ENCODE peak calls at places on chromosomes 2 and 18, in four cellular contexts. S is AG04450, D is AG04449, B is AG09309. M is an unnamed sample.

GRCh38 chr2:227325824-227326195 is 759 bp downstream of the MFF start:
- DNase-seq in D (no peak), S (no peak), B (no peak), M (peak)

GRCh38 chr2:121561617-121562268 is 31.1 kb downstream of the RNU4ATAC start:
- DNase-seq in S (no peak), B (no peak), D (no peak), M (no peak)

GRCh38 chr2:55946793-55947192 is 23.2 kb upstream of the EFEMP1 start:
- DNase-seq in D (no peak), B (no peak), S (no peak), M (no peak)

GRCh38 chr2:31428001-31428418 is 13.5 kb upstream of the XDH start:
- DNase-seq in S (no peak), D (no peak), B (no peak), M (no peak)

GRCh38 chr2:12718662-12719399 is 2.1 kb downstream of the TRIB2 start:
- DNase-seq in S (no peak), B (no peak), D (no peak), M (no peak)

GRCh38 chr2:30601375-30601774 is 154.3 kb downstream of the LCLAT1 start:
- DNase-seq in D (no peak), S (no peak), B (no peak), M (no peak)

GRCh38 chr2:112836695-112837117 is at the start of gene IL1B:
- DNase-seq in B (peak), S (peak), D (peak), M (no peak)

GRCh38 chr2:179274749-179275148 is 10.1 kb upstream of the SESTD1 start:
- DNase-seq in B (no peak), S (no peak), D (no peak), M (no peak)

GRCh38 chr2:96138146-96139145 is at the start of gene ASTL:
- DNase-seq in D (no peak), S (no peak), B (no peak), M (no peak)

GRCh38 chr2:26086155-26086634 is 52.3 kb downstream of the RAB10 start:
- DNase-seq in S (peak), D (peak), B (peak), M (peak)

GRCh38 chr2:5176764-5177163 is 515.4 kb upstream of the SOX11 start:
- DNase-seq in D (peak), S (no peak), B (no peak), M (no peak)

GRCh38 chr18:22703883-22704626 is 229.1 kb upstream of the RBBP8 start:
- DNase-seq in D (no peak), B (no peak), S (no peak), M (peak)

GRCh38 chr2:235644191-235644590 is 150.3 kb downstream of the AGAP1 start:
- DNase-seq in S (no peak), B (no peak), D (no peak), M (no peak)

GRCh38 chr2:147133273-147133901 is 711.4 kb upstream of the ACVR2A start:
- DNase-seq in S (no peak), D (no peak), B (no peak), M (no peak)

GRCh38 chr18:35490894-35491688 is 6.7 kb downstream of the INO80C start:
- DNase-seq in D (no peak), B (no peak), S (no peak), M (no peak)

GRCh38 chr2:22694300-22694699 is 690.7 kb upstream of the KLHL29 start:
- DNase-seq in D (no peak), S (no peak), B (no peak), M (no peak)

GRCh38 chr2:102122115-102122514 is 20.4 kb upstream of the IL1R1 start:
- DNase-seq in S (no peak), D (peak), B (peak), M (no peak)

GRCh38 chr18:58998421-58999203 is 133.9 kb downstream of the ZNF532 start:
- DNase-seq in B (no peak), D (no peak), S (no peak), M (no peak)

GRCh38 chr2:121479882-121480522 is 50.7 kb upstream of the RNU4ATAC start:
- DNase-seq in B (no peak), S (no peak), D (no peak), M (no peak)

GRCh38 chr18:35590935-35591334 is 9.4 kb downstream of the GALNT1 start:
- DNase-seq in D (no peak), B (no peak), S (peak), M (no peak)

GRCh38 chr2:172510582-172510981 is 45.3 kb upstream of the PDK1 start:
- DNase-seq in S (no peak), B (no peak), D (no peak), M (no peak)

GRCh38 chr2:172512810-172513523 is 42.9 kb upstream of the PDK1 start:
- DNase-seq in S (no peak), B (no peak), D (no peak), M (no peak)

GRCh38 chr2:172516299-172516698 is 39.6 kb upstream of the PDK1 start:
- DNase-seq in D (peak), S (peak), B (peak), M (peak)

GRCh38 chr2:172513935-172514586 is 41.8 kb upstream of the PDK1 start:
- DNase-seq in D (no peak), S (no peak), B (no peak), M (no peak)

GRCh38 chr2:172513524-172513900 is 42.4 kb upstream of the PDK1 start:
- DNase-seq in S (no peak), D (no peak), B (no peak), M (no peak)
- H3K4me3 ChIP-seq in S (no peak), D (no peak), B (no peak), M (no peak)

GRCh38 chr2:203708846-203709815 is 2.7 kb downstream of the CD28 start:
- DNase-seq in S (no peak), D (no peak), B (no peak), M (no peak)
- H3K4me3 ChIP-seq in S (no peak), D (no peak), B (no peak), M (no peak)

GRCh38 chr2:222294996-222295367 is 3.8 kb downstream of the PAX3 start:
- DNase-seq in S (no peak), D (no peak), B (no peak), M (no peak)
- H3K4me3 ChIP-seq in S (peak), D (peak), B (peak), M (peak)

GRCh38 chr2:27088644-27089043 is 2.1 kb downstream of the KHK start:
- DNase-seq in D (no peak), S (no peak), B (no peak), M (no peak)

GRCh38 chr2:27089111-27089954 is 2.8 kb downstream of the KHK start:
- DNase-seq in D (no peak), B (no peak), S (no peak), M (no peak)

GRCh38 chr2:27086090-27086721 is 366 bp upstream of the KHK start:
- DNase-seq in S (peak), D (no peak), B (peak), M (no peak)

GRCh38 chr2:27086722-27087446 is at the start of gene KHK:
- DNase-seq in D (no peak), B (no peak), S (no peak), M (no peak)

DNA sequence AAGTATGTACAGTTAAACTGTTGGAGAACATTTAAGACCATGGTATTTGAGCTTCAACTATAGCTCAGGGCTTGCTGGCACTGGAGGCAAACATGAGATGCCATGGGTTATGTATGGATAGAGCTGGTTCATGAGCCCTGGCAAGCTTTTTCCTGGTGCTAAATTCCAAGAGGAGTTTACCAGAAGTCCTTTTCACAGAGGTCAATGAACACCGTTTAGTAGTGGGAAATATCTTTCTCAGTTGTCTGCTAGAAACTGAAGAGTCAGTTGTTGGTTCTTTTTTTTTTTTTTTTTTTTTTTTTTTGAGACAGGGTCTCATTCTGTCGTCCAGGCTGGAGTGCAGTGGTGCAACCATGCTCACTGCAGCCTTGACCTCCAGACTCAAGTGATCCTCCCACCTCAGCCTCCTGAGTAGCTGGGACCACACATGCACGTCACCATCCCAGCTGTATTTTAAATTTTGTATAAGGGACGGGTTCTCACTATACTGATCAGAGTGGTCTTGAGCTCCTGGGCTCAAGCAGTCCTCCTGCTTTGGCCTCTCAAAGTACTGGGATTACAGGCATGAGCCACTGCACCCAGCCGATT is 1.3 kb downstream of the KHK start:
- DNase-seq in S (no peak), D (no peak), B (no peak), M (no peak)
- H3K4me3 ChIP-seq in S (no peak), D (no peak), B (no peak), M (peak)

GRCh38 chr2:69184224-69184623 is 171.2 kb downstream of the ANTXR1 start:
- DNase-seq in D (no peak), B (no peak), S (no peak), M (no peak)
- H3K4me3 ChIP-seq in D (no peak), B (no peak), S (no peak), M (no peak)

DNA sequence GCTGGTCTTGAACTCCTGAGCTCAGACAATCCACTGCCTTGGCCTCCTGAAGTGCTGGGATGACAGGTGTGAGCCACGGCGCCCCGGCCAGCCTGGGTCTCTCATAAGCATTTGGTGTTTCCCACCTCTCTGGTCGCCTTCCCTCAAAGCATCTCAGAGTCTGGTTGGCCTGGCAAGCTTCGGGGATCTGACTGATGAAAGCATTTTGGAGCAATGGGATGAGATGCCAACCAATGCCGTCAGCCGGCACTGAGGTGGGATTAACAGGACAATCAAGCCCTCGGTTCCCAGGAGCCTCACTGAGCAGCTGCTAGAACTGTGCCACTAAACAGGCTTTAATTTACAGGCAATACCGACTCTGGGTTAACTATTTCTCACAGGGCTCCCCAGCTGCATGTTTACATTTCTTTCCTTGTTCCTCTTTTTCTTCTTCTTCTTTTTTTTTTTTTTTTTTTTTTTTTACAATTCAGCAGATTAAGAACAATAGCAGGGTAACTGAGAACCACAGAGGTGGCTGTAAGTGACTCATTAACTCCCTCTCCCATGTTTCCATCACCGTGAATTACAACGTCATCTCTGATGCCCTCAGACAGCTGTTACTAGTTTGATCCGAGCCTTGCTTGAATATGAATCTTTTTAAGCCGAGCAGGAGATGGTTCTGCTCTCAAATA is 38.0 kb downstream of the ODC1 start:
- DNase-seq in D (no peak), S (no peak), B (no peak), M (no peak)
- H3K4me3 ChIP-seq in D (no peak), S (no peak), B (no peak), M (no peak)

GRCh38 chr2:219059725-219060682 is 717 bp downstream of the IHH start:
- DNase-seq in B (no peak), S (no peak), D (no peak), M (no peak)
- H3K4me3 ChIP-seq in B (no peak), S (no peak), D (no peak), M (no peak)

GRCh38 chr2:238854246-238854645 is 6.4 kb downstream of the TWIST2 start:
- DNase-seq in S (no peak), D (no peak), B (no peak), M (no peak)

GRCh38 chr2:238853218-238853617 is 5.3 kb downstream of the TWIST2 start:
- DNase-seq in B (no peak), S (no peak), D (no peak), M (no peak)

GRCh38 chr2:238852186-238852869 is 4.4 kb downstream of the TWIST2 start:
- DNase-seq in S (no peak), B (no peak), D (no peak), M (no peak)

GRCh38 chr2:238854699-238855111 is 6.8 kb downstream of the TWIST2 start:
- DNase-seq in B (no peak), D (no peak), S (no peak), M (no peak)

DNA sequence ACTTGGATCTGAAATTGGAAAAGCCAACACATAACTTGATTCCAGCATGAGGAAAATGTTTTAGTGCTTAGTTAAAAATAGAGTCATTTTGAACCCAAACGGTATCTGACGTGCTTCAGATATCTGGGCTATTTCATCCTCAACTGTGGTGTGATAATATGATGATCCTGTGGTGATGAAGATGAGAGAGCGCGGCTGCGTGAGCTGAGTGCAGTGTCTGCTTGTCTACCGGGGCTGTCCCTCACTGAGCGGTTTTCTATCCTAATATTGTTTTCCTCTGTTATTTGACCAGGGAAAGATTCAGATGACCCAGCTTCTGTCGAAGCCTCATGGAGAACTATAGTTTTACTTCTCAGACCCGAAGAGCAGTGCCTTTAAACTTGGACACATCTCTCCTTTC is 5.8 kb downstream of the TWIST2 start:
- DNase-seq in D (no peak), B (no peak), S (no peak), M (no peak)
- H3K4me3 ChIP-seq in D (peak), B (peak), S (no peak), M (peak)